ENCODE peak calls at places on chromosomes 3 and 15, in four cellular contexts. W, U, B and Y are unnamed samples.
A peak's percentile ranks its signal among the peaks of the same experiment; 100 is the strongest.

GRCh38 chr3:104437131-104437750 is 929.5 kb upstream of the ALCAM start:
- DNase-seq in W (no peak), U (no peak), B (peak; percentile 83), Y (no peak)

GRCh38 chr3:158278187-158278586 is 168.3 kb downstream of the RSRC1 start:
- DNase-seq in W (no peak), B (no peak), U (no peak), Y (no peak)

GRCh38 chr3:146594843-146595482 is 10.2 kb downstream of the PLSCR5 start:
- DNase-seq in W (no peak), B (peak; percentile 46), U (no peak), Y (peak; percentile 47)

GRCh38 chr15:59687831-59688230 is 1.3 kb downstream of the BNIP2 start:
- DNase-seq in W (no peak), U (no peak), B (peak; percentile 64), Y (peak; percentile 44)

GRCh38 chr3:130834476-130834875 is 59.4 kb upstream of the ATP2C1 start:
- DNase-seq in W (no peak), U (peak; percentile 53), B (peak; percentile 47), Y (peak; percentile 6)

GRCh38 chr3:60742606-60743145 is 508.6 kb downstream of the FHIT start:
- DNase-seq in U (no peak), W (no peak), B (peak; percentile 28), Y (peak; percentile 1)

GRCh38 chr3:113531826-113532697 is at the start of gene SIDT1:
- DNase-seq in U (peak; percentile 47), W (peak; percentile 58), B (peak; percentile 20), Y (peak; percentile 52)

GRCh38 chr3:187077537-187077936 is 61.8 kb downstream of the RPL39L start:
- DNase-seq in U (no peak), W (no peak), B (no peak), Y (no peak)

GRCh38 chr15:76335851-76336253 is 721 bp upstream of the ISL2 start:
- DNase-seq in U (peak; percentile 47), W (no peak), B (no peak), Y (peak; percentile 67)